ENCODE peak calls at places on chromosome 9, in eight cellular contexts. S, I, R, C, J, Q, A and Y are unnamed samples.

GRCh38 chr9:98256632-98257218 is 1.3 kb upstream of the TBC1D2 start:
- DNase-seq in R (no peak), S (peak; percentile 37), J (peak; percentile 33), C (no peak), A (no peak), I (peak; percentile 58), Q (peak; percentile 51), Y (no peak)

GRCh38 chr9:132390966-132391365 is 15.7 kb downstream of the TTF1 start:
- DNase-seq in S (no peak), R (no peak), C (no peak), Q (no peak), A (no peak), J (no peak), I (no peak), Y (no peak)

GRCh38 chr9:96217358-96217755 is 84.6 kb downstream of the HSD17B3 start:
- DNase-seq in R (no peak), J (no peak), I (no peak), C (no peak), S (no peak), A (peak; percentile 64), Q (no peak), Y (no peak)

GRCh38 chr9:123048748-123049147 is 15.3 kb downstream of the GPR21 start:
- DNase-seq in R (peak; percentile 28), S (no peak), C (no peak), I (no peak), A (no peak), Q (no peak), J (peak; percentile 26), Y (no peak)

GRCh38 chr9:77132991-77133390 is 44.3 kb upstream of the VPS13A start:
- DNase-seq in S (no peak), J (peak; percentile 6), R (no peak), Q (no peak), C (no peak), I (no peak), A (no peak), Y (no peak)

GRCh38 chr9:17462869-17463464 is 115.9 kb upstream of the SH3GL2 start:
- DNase-seq in I (peak; percentile 25), Q (no peak), J (peak; percentile 76), R (peak; percentile 16), A (no peak), S (peak; percentile 13), C (no peak), Y (peak; percentile 22)

GRCh38 chr9:15295761-15296405 is 11.1 kb downstream of the TTC39B start:
- DNase-seq in C (no peak), S (peak; percentile 23), Q (no peak), I (peak; percentile 72), J (peak; percentile 89), R (peak; percentile 84), A (no peak), Y (no peak)

GRCh38 chr9:115717711-115718173 is 435.8 kb upstream of the PAPPA start:
- DNase-seq in A (no peak), S (no peak), Q (no peak), R (peak; percentile 88), C (no peak), J (peak; percentile 40), I (no peak), Y (no peak)

GRCh38 chr9:125744616-125745387 is 2.4 kb upstream of the PBX3 start:
- DNase-seq in Q (no peak), J (peak; percentile 89), S (no peak), A (no peak), R (peak; percentile 91), C (no peak), I (no peak), Y (no peak)

GRCh38 chr9:21121079-21121478 is 20.6 kb downstream of the IFNW1 start:
- DNase-seq in Q (no peak), R (no peak), A (no peak), C (no peak), S (no peak), I (no peak), J (no peak), Y (no peak)

GRCh38 chr9:89179535-89179919 is 909 bp upstream of the SHC3 start:
- DNase-seq in J (peak; percentile 62), I (no peak), Q (no peak), C (no peak), R (peak; percentile 60), A (no peak), S (no peak), Y (no peak)

GRCh38 chr9:132237481-132237880 is 75.6 kb downstream of the NTNG2 start:
- DNase-seq in J (peak; percentile 48), Q (peak; percentile 58), I (no peak), S (no peak), C (no peak), A (no peak), R (no peak), Y (no peak)

GRCh38 chr9:134370638-134371037 is 44.4 kb downstream of the RXRA start:
- DNase-seq in S (no peak), C (no peak), Q (no peak), R (no peak), I (no peak), A (no peak), J (no peak), Y (no peak)

GRCh38 chr9:134368571-134368970 is 42.3 kb downstream of the RXRA start:
- DNase-seq in J (no peak), S (no peak), I (no peak), R (no peak), A (no peak), Q (no peak), C (no peak), Y (no peak)

GRCh38 chr9:134367796-134368490 is 41.7 kb downstream of the RXRA start:
- DNase-seq in C (no peak), Q (no peak), A (no peak), R (no peak), I (no peak), J (no peak), S (peak; percentile 63), Y (no peak)

GRCh38 chr9:134370213-134370492 is 43.9 kb downstream of the RXRA start:
- DNase-seq in I (no peak), J (no peak), C (no peak), A (no peak), Q (no peak), S (no peak), R (no peak), Y (no peak)

GRCh38 chr9:134369416-134370212 is 43.4 kb downstream of the RXRA start:
- DNase-seq in I (no peak), A (no peak), Q (no peak), S (no peak), C (no peak), J (no peak), R (no peak), Y (no peak)
- H3K4me1 ChIP-seq in I (peaks cover 3% of the 10 kb centered on the region), A (peaks cover 89% of the 10 kb centered on the region), Q (peaks cover 78% of the 10 kb centered on the region), S (no peaks in the 10 kb centered on the region), C (peaks cover 57% of the 10 kb centered on the region), J (peaks cover 28% of the 10 kb centered on the region), R (peaks cover 10% of the 10 kb centered on the region), Y (peaks cover 1% of the 10 kb centered on the region)

DNA sequence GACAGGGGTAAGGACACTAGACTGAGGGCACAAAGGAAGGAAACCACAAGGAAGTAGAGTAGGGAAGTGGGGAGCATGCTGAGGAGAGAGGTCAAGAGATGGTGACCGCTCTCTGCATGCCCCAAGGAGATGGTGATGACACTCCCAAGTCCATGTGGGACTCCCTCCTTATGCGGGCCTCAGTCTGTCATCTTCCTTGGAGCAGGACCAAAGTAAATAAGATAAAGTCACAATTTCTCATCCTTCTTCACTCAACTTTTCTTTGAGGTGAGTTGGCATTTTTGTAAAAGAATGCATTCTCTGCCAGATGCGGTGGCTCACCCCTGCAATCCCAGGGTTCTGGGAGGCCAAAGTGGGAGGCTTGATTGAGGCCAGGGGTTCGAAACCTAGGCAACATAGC is 256.7 kb downstream of the DOCK8 start:
- DNase-seq in S (no peak), I (no peak), C (no peak), Q (no peak), J (no peak), A (no peak), R (no peak), Y (no peak)
- H3K36me3 ChIP-seq in S (no peaks in the 10 kb centered on the region), I (no peaks in the 10 kb centered on the region), C (no peaks in the 10 kb centered on the region), Q (no peaks in the 10 kb centered on the region), J (no peaks in the 10 kb centered on the region), A (no peaks in the 10 kb centered on the region), R (no peaks in the 10 kb centered on the region), Y (no peaks in the 10 kb centered on the region)

GRCh38 chr9:71985070-71985956 is 73.9 kb downstream of the C9orf85 start:
- DNase-seq in I (no peak), R (no peak), A (no peak), Q (no peak), S (no peak), C (no peak), J (no peak), Y (peak; percentile 64)
- H3K27ac ChIP-seq in I (no peak overlapping the region), R (no peak overlapping the region), A (no peak overlapping the region), Q (no peak overlapping the region), S (no peak overlapping the region), C (no peak overlapping the region), J (no peak overlapping the region), Y (no peak overlapping the region)

GRCh38 chr9:93458702-93459101 is 5.3 kb upstream of the FAM120AOS start:
- DNase-seq in Q (no peak), S (no peak), J (no peak), A (no peak), C (no peak), I (no peak), R (no peak), Y (no peak)
- H3K4me1 ChIP-seq in Q (peaks cover 66% of the 10 kb centered on the region), S (peaks cover 25% of the 10 kb centered on the region), J (peaks cover 24% of the 10 kb centered on the region), A (peaks cover 73% of the 10 kb centered on the region), C (peaks cover 12% of the 10 kb centered on the region), I (peaks cover 40% of the 10 kb centered on the region), R (peaks cover 6% of the 10 kb centered on the region), Y (peaks cover 2% of the 10 kb centered on the region)

DNA sequence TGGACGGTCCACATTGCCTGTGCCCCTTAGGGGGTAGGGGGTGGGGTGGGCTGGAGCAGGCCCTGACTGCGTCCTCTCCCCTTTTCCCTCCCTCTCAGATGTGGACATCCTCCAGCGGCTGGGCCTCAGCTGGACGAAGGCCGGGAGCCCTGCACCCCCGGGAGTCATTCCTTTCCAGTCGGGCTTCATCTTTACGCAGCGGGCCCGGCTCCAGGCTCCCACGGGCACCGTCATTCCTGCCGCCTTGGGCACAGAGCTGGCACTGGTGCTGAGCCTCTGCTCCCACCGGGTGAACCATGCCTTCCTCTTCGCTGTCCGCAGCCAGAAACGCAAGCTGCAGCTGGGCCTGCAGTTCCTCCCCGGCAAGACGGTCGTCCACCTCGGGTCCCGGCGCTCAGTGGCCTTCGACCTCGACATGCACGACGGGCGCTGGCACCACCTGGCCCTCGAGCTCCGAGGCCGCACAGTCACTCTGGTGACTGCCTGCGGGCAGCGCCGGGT is 12.3 kb downstream of the COL27A1 start:
- DNase-seq in I (no peak), R (no peak), S (no peak), J (no peak), Q (peak; percentile 52), C (no peak), A (no peak), Y (no peak)
- H3K36me3 ChIP-seq in I (no peaks in the 10 kb centered on the region), R (no peaks in the 10 kb centered on the region), S (no peaks in the 10 kb centered on the region), J (no peaks in the 10 kb centered on the region), Q (no peaks in the 10 kb centered on the region), C (no peaks in the 10 kb centered on the region), A (no peaks in the 10 kb centered on the region), Y (peaks cover 5% of the 10 kb centered on the region)

GRCh38 chr9:81371824-81372223 is 317.5 kb downstream of the TLE1 start:
- DNase-seq in C (peak; percentile 85), A (no peak), S (no peak), R (no peak), I (no peak), J (no peak), Q (no peak), Y (no peak)
- H3K27ac ChIP-seq in C (peak overlapping the region; percentile 65), A (no peak overlapping the region), S (no peak overlapping the region), R (no peak overlapping the region), I (no peak overlapping the region), J (no peak overlapping the region), Q (no peak overlapping the region), Y (no peak overlapping the region)